ENCODE peak calls at places on chromosomes 13 and 19, in seven cellular contexts. S is lung, G is AG09309, Q is HuH-7, I is EH, X is lower lobe of right lung, W is MV-4-11. Z is an unnamed sample.

GRCh38 chr13:97122381-97122996 is 99.6 kb upstream of the MBNL2 start:
- DNase-seq in S (no peak), G (no peak), Q (no peak), I (peak; percentile 76), X (no peak), W (no peak), Z (no peak)

GRCh38 chr19:16561382-16561781 is 10.8 kb downstream of the SLC35E1 start:
- DNase-seq in S (no peak), G (no peak), Q (no peak), I (no peak), X (no peak), W (no peak), Z (no peak)

GRCh38 chr13:74825170-74825948 is 656.6 kb downstream of the TBC1D4 start:
- DNase-seq in S (no peak), G (peak; percentile 60), Q (no peak), I (peak; percentile 76), X (no peak), W (peak; percentile 8), Z (peak; percentile 48)

GRCh38 chr13:111958612-111959395 is 108.1 kb upstream of the SOX1 start:
- DNase-seq in S (no peak), G (no peak), Q (no peak), I (no peak), X (no peak), W (no peak), Z (no peak)

GRCh38 chr13:113833111-113833830 is 30.6 kb downstream of the GAS6 start:
- DNase-seq in S (no peak), G (no peak), Q (no peak), I (no peak), X (peak; percentile 43), W (no peak), Z (no peak)

GRCh38 chr19:19661675-19662251 is 1.7 kb downstream of the ATP13A1 start:
- DNase-seq in S (no peak), G (no peak), Q (no peak), I (no peak), X (peak; percentile 48), W (peak; percentile 99), Z (no peak)

GRCh38 chr13:25783480-25784081 is 268.2 kb downstream of the SHISA2 start:
- DNase-seq in S (no peak), G (no peak), Q (no peak), I (no peak), X (no peak), W (no peak), Z (no peak)

GRCh38 chr19:12730054-12730453 is 4.4 kb downstream of the TRIR start:
- DNase-seq in S (no peak), G (no peak), Q (no peak), I (no peak), X (no peak), W (peak; percentile 56), Z (no peak)

GRCh38 chr19:46413262-46414031 is at the start of gene CCDC8:
- DNase-seq in S (peak; percentile 77), G (peak; percentile 64), Q (peak; percentile 52), I (peak; percentile 92), X (peak; percentile 75), W (no peak), Z (peak; percentile 84)

GRCh38 chr13:30936920-30937319 is 4.5 kb downstream of the TEX26 start:
- DNase-seq in S (no peak), G (no peak), Q (no peak), I (no peak), X (no peak), W (no peak), Z (no peak)

GRCh38 chr19:51259348-51260245 is 8.7 kb downstream of the SIGLECL1 start:
- DNase-seq in S (no peak), G (no peak), Q (peak; percentile 29), I (no peak), X (no peak), W (peak; percentile 82), Z (no peak)

GRCh38 chr13:48490241-48490640 is 42.6 kb downstream of the RCBTB2 start:
- DNase-seq in S (no peak), G (no peak), Q (no peak), I (peak; percentile 22), X (no peak), W (no peak), Z (no peak)

GRCh38 chr13:69683921-69684663 is 423.5 kb upstream of the ATXN8OS start:
- DNase-seq in S (no peak), G (no peak), Q (no peak), I (no peak), X (no peak), W (no peak), Z (no peak)

GRCh38 chr19:8663920-8664670 is 33.7 kb downstream of the NFILZ start:
- DNase-seq in S (no peak), G (no peak), Q (no peak), I (no peak), X (no peak), W (peak; percentile 39), Z (no peak)

GRCh38 chr13:19845758-19846157 is 17.7 kb downstream of the ZMYM5 start:
- DNase-seq in S (no peak), G (peak; percentile 86), Q (no peak), I (peak; percentile 97), X (no peak), W (peak; percentile 54), Z (peak; percentile 83)

GRCh38 chr19:13366529-13367143 is 139.6 kb downstream of the CACNA1A start:
- DNase-seq in S (no peak), G (peak; percentile 1), Q (no peak), I (peak; percentile 50), X (no peak), W (no peak), Z (no peak)

GRCh38 chr19:49857834-49858590 is 7.1 kb downstream of the PTOV1 start:
- DNase-seq in S (no peak), G (no peak), Q (no peak), I (no peak), X (no peak), W (no peak), Z (no peak)

GRCh38 chr13:50809133-50810090 is 34.1 kb downstream of the DLEU7 start:
- DNase-seq in S (no peak), G (peak; percentile 24), Q (no peak), I (peak; percentile 5), X (no peak), W (peak; percentile 77), Z (peak; percentile 5)

GRCh38 chr13:99033814-99034213 is 56.0 kb upstream of the DOCK9 start:
- DNase-seq in S (no peak), G (no peak), Q (no peak), I (peak; percentile 47), X (no peak), W (peak; percentile 2), Z (no peak)

GRCh38 chr13:20815469-20815868 is 41.7 kb upstream of the EEF1AKMT1 start:
- DNase-seq in S (no peak), G (no peak), Q (no peak), I (no peak), X (no peak), W (no peak), Z (no peak)

GRCh38 chr19:31344403-31344802 is 4.8 kb downstream of the TSHZ3 start:
- DNase-seq in S (no peak), G (no peak), Q (no peak), I (no peak), X (no peak), W (no peak), Z (no peak)

GRCh38 chr13:39189778-39190177 is 151.5 kb downstream of the NHLRC3 start:
- DNase-seq in S (no peak), G (no peak), Q (no peak), I (no peak), X (no peak), W (no peak), Z (no peak)

GRCh38 chr13:79225487-79226232 is 180.4 kb downstream of the RBM26 start:
- DNase-seq in S (no peak), G (no peak), Q (no peak), I (peak; percentile 33), X (no peak), W (peak; percentile 7), Z (no peak)

GRCh38 chr19:44653343-44653742 is 9.6 kb downstream of the PVR start:
- DNase-seq in S (no peak), G (no peak), Q (no peak), I (no peak), X (peak; percentile 3), W (no peak), Z (no peak)

GRCh38 chr19:32558607-32559228 is 22.3 kb upstream of the PDCD5 start:
- DNase-seq in S (no peak), G (no peak), Q (no peak), I (no peak), X (no peak), W (no peak), Z (no peak)

GRCh38 chr13:43648733-43649132 is 138.0 kb downstream of the ENOX1 start:
- DNase-seq in S (no peak), G (no peak), Q (no peak), I (no peak), X (no peak), W (no peak), Z (no peak)

GRCh38 chr19:33900817-33901216 is 104.1 kb downstream of the KCTD15 start:
- DNase-seq in S (no peak), G (no peak), Q (no peak), I (no peak), X (no peak), W (no peak), Z (no peak)

GRCh38 chr19:4354897-4355296 is 11.5 kb downstream of the MPND start:
- DNase-seq in S (no peak), G (no peak), Q (no peak), I (no peak), X (no peak), W (no peak), Z (no peak)

GRCh38 chr19:16016226-16017137 is 59.8 kb upstream of the TPM4 start:
- DNase-seq in S (no peak), G (no peak), Q (no peak), I (no peak), X (no peak), W (no peak), Z (no peak)

GRCh38 chr13:114115191-114115671 is 17.2 kb downstream of the RASA3 start:
- DNase-seq in S (no peak), G (no peak), Q (no peak), I (peak; percentile 92), X (peak; percentile 81), W (peak; percentile 96), Z (no peak)

GRCh38 chr13:49298903-49299605 is 51.3 kb downstream of the CDADC1 start:
- DNase-seq in S (no peak), G (no peak), Q (no peak), I (no peak), X (no peak), W (no peak), Z (no peak)

GRCh38 chr13:75258159-75258782 is 223.7 kb downstream of the TBC1D4 start:
- DNase-seq in S (no peak), G (no peak), Q (peak; percentile 15), I (peak; percentile 54), X (no peak), W (peak; percentile 27), Z (peak; percentile 4)

GRCh38 chr19:47430041-47430802 is 10.9 kb upstream of the MEIS3 start:
- DNase-seq in S (peak; percentile 34), G (no peak), Q (no peak), I (peak; percentile 59), X (peak; percentile 71), W (no peak), Z (no peak)

GRCh38 chr13:54709546-54709945 is 1680.9 kb downstream of the OLFM4 start:
- DNase-seq in S (no peak), G (no peak), Q (no peak), I (no peak), X (no peak), W (no peak), Z (no peak)

GRCh38 chr19:35458821-35459391 is 10.8 kb downstream of the FFAR2 start:
- DNase-seq in S (no peak), G (no peak), Q (peak; percentile 86), I (no peak), X (peak; percentile 49), W (peak; percentile 49), Z (no peak)

GRCh38 chr13:43865892-43866291 is 13.6 kb downstream of the CCDC122 start:
- DNase-seq in S (no peak), G (peak; percentile 63), Q (no peak), I (peak; percentile 75), X (no peak), W (no peak), Z (peak; percentile 64)

GRCh38 chr19:8429826-8430225 is 14.9 kb upstream of the HNRNPM start:
- DNase-seq in S (no peak), G (no peak), Q (no peak), I (no peak), X (no peak), W (no peak), Z (no peak)